ENCODE peak calls at places on chromosome 12, in eight cellular contexts. W, E, M, D, H, U, L and F are unnamed samples.

GRCh38 chr12:106135781-106136180 is 3.0 kb downstream of the NUAK1 start:
- DNase-seq in L (peak; percentile 22), D (no peak), H (no peak), M (no peak), W (no peak), E (no peak), U (no peak), F (no peak)

GRCh38 chr12:30719060-30719459 is 23.4 kb upstream of the IPO8 start:
- DNase-seq in W (no peak), U (no peak), D (no peak), M (no peak), H (no peak), L (peak; percentile 84), E (no peak), F (no peak)

GRCh38 chr12:86777335-86777734 is 521.1 kb upstream of the MGAT4C start:
- DNase-seq in L (no peak), D (no peak), H (no peak), M (no peak), W (no peak), E (no peak), U (no peak), F (no peak)

GRCh38 chr12:124919646-124920352 is 5.3 kb upstream of the UBC start:
- DNase-seq in L (no peak), D (no peak), W (no peak), E (no peak), H (no peak), M (peak; percentile 57), U (no peak), F (no peak)

GRCh38 chr12:88775742-88776151 is 195.5 kb upstream of the KITLG start:
- DNase-seq in W (no peak), U (no peak), E (no peak), L (no peak), H (no peak), M (peak; percentile 33), D (no peak), F (no peak)

GRCh38 chr12:16384732-16385131 is 37.3 kb downstream of the MGST1 start:
- DNase-seq in L (no peak), U (no peak), D (no peak), M (no peak), H (no peak), W (no peak), E (no peak), F (no peak)

GRCh38 chr12:6333029-6333428 is 8.8 kb downstream of the TNFRSF1A start:
- DNase-seq in U (no peak), M (no peak), E (no peak), H (no peak), W (no peak), L (no peak), D (no peak), F (no peak)

GRCh38 chr12:101181776-101182175 is 28.3 kb downstream of the SLC5A8 start:
- DNase-seq in L (peak; percentile 13), D (no peak), E (no peak), H (no peak), M (no peak), W (no peak), U (no peak), F (no peak)

GRCh38 chr12:52185400-52185967 is 6.3 kb downstream of the KRT80 start:
- DNase-seq in U (no peak), W (no peak), E (no peak), H (no peak), L (no peak), M (no peak), D (no peak), F (no peak)

GRCh38 chr12:30965613-30965985 is 39.1 kb downstream of the TSPAN11 start:
- DNase-seq in M (peak; percentile 50), W (no peak), H (no peak), U (no peak), L (no peak), D (no peak), E (no peak), F (no peak)

GRCh38 chr12:45879363-45879895 is 110.9 kb downstream of the SCAF11 start:
- DNase-seq in U (no peak), D (no peak), M (no peak), L (no peak), H (no peak), W (no peak), E (no peak), F (no peak)

GRCh38 chr12:89250648-89251047 is 101.7 kb downstream of the DUSP6 start:
- DNase-seq in D (no peak), U (no peak), M (no peak), L (no peak), H (no peak), E (no peak), W (no peak), F (no peak)

GRCh38 chr12:132444957-132445883 is 44.7 kb upstream of the FBRSL1 start:
- DNase-seq in E (no peak), H (no peak), L (no peak), D (peak; percentile 51), M (no peak), W (no peak), U (no peak), F (no peak)

GRCh38 chr12:24839268-24839791 is 109.6 kb downstream of the BCAT1 start:
- DNase-seq in U (no peak), D (no peak), E (no peak), W (no peak), M (no peak), H (no peak), L (no peak), F (no peak)

GRCh38 chr12:62631531-62632520 is 165.2 kb downstream of the MON2 start:
- DNase-seq in H (peak; percentile 64), U (no peak), M (peak; percentile 68), L (peak; percentile 93), W (peak; percentile 88), E (peak; percentile 83), D (no peak), F (peak; percentile 76)

GRCh38 chr12:40622246-40622838 is 69.9 kb upstream of the CNTN1 start:
- DNase-seq in L (peak; percentile 35), D (no peak), U (peak; percentile 31), H (peak; percentile 74), W (no peak), E (no peak), M (peak; percentile 49), F (peak; percentile 61)

GRCh38 chr12:480831-481230 is 21.1 kb downstream of the B4GALNT3 start:
- DNase-seq in U (no peak), W (no peak), E (peak; percentile 94), M (no peak), L (no peak), D (no peak), H (peak; percentile 25), F (no peak)

GRCh38 chr12:27274706-27275105 is 30.6 kb downstream of the STK38L start:
- DNase-seq in U (no peak), H (no peak), E (no peak), M (no peak), W (no peak), D (no peak), L (no peak), F (no peak)

GRCh38 chr12:31005944-31006361 is 67.7 kb upstream of the DDX11 start:
- DNase-seq in H (no peak), M (peak; percentile 23), E (peak; percentile 63), U (no peak), L (peak; percentile 93), W (no peak), D (no peak), F (peak; percentile 15)